ENCODE peak calls at places on chromosomes 1 and 21, in five cellular contexts. X is Panc1, W is psoas muscle, E is stomach, C is A549. R is an unnamed sample.

GRCh38 chr1:210416049-210416448 is 87.3 kb downstream of the HHAT start:
- DNase-seq in X (no peak), W (no peak), C (no peak), E (no peak), R (no peak)

GRCh38 chr1:22452401-22452963 is 831 bp downstream of the ZBTB40 start:
- DNase-seq in E (no peak), X (no peak), W (peak; percentile 32), C (no peak), R (no peak)

GRCh38 chr21:45988366-45989347 is 7.1 kb downstream of the COL6A1 start:
- DNase-seq in X (no peak), W (no peak), C (no peak), E (no peak), R (no peak)

GRCh38 chr1:218156602-218157001 is 128.5 kb upstream of the RRP15 start:
- DNase-seq in E (no peak), W (no peak), X (no peak), C (no peak), R (no peak)

GRCh38 chr1:177629526-177629925 is 340.3 kb downstream of the SEC16B start:
- DNase-seq in X (no peak), E (no peak), C (no peak), W (no peak), R (peak; percentile 20)

GRCh38 chr1:201530741-201531521 is 8.0 kb upstream of the NAV1 start:
- DNase-seq in C (peak; percentile 75), W (peak; percentile 88), E (peak; percentile 67), X (no peak), R (no peak)

GRCh38 chr1:207414606-207415108 is 39.5 kb upstream of the CR2 start:
- DNase-seq in C (no peak), E (no peak), X (no peak), W (no peak), R (no peak)

GRCh38 chr1:62250126-62250726 is 55.6 kb downstream of the L1TD1 start:
- DNase-seq in W (no peak), C (no peak), E (no peak), X (no peak), R (no peak)

GRCh38 chr1:182707116-182707515 is 22.7 kb upstream of the RGS8 start:
- DNase-seq in E (peak; percentile 78), X (no peak), C (no peak), W (no peak), R (no peak)

GRCh38 chr1:173117108-173117633 is 66.4 kb upstream of the TNFSF18 start:
- DNase-seq in W (no peak), X (no peak), C (no peak), E (no peak), R (no peak)

GRCh38 chr1:215807926-215808325 is 240.8 kb downstream of the KCTD3 start:
- DNase-seq in C (no peak), E (no peak), X (no peak), W (no peak), R (no peak)

GRCh38 chr1:111563619-111564018 is 56.0 kb upstream of the RAP1A start:
- DNase-seq in C (peak; percentile 12), E (no peak), W (no peak), X (no peak), R (no peak)

GRCh38 chr21:39720126-39720778 is 24.7 kb upstream of the IGSF5 start:
- DNase-seq in W (no peak), C (peak; percentile 12), X (no peak), E (no peak), R (no peak)

GRCh38 chr1:172699111-172699510 is 40.2 kb downstream of the FASLG start:
- DNase-seq in E (no peak), C (no peak), X (no peak), W (no peak), R (peak; percentile 60)

GRCh38 chr1:21899267-21899810 is 37.8 kb downstream of the HSPG2 start:
- DNase-seq in E (no peak), C (no peak), W (no peak), X (no peak), R (no peak)

GRCh38 chr1:214396319-214396718 is 115.4 kb downstream of the SMYD2 start:
- DNase-seq in W (no peak), X (no peak), E (no peak), C (no peak), R (no peak)

GRCh38 chr21:21415741-21416140 is 417.5 kb downstream of the NCAM2 start:
- DNase-seq in W (no peak), E (no peak), X (no peak), C (no peak), R (no peak)

GRCh38 chr1:224333939-224334701 is 4.1 kb upstream of the NVL start:
- DNase-seq in W (no peak), E (no peak), C (no peak), X (no peak), R (no peak)

GRCh38 chr1:20449736-20450311 is 36.2 kb downstream of the CAMK2N1 start:
- DNase-seq in W (no peak), X (no peak), E (no peak), C (peak; percentile 34), R (peak; percentile 80)

GRCh38 chr1:30232288-30232899 is 491.0 kb downstream of the MATN1 start:
- DNase-seq in W (no peak), E (no peak), C (peak; percentile 6), X (peak; percentile 4), R (no peak)

GRCh38 chr1:114199017-114199594 is 45.4 kb upstream of the SYT6 start:
- DNase-seq in X (no peak), E (no peak), C (no peak), W (no peak), R (no peak)

GRCh38 chr1:114192328-114192727 is 38.7 kb upstream of the SYT6 start:
- DNase-seq in C (no peak), W (no peak), E (no peak), X (no peak), R (no peak)

GRCh38 chr1:114196992-114197907 is 43.6 kb upstream of the SYT6 start:
- DNase-seq in C (no peak), X (no peak), E (no peak), W (no peak), R (no peak)

GRCh38 chr1:114201486-114201885 is 47.8 kb upstream of the SYT6 start:
- DNase-seq in W (no peak), C (no peak), E (no peak), X (no peak), R (no peak)

DNA sequence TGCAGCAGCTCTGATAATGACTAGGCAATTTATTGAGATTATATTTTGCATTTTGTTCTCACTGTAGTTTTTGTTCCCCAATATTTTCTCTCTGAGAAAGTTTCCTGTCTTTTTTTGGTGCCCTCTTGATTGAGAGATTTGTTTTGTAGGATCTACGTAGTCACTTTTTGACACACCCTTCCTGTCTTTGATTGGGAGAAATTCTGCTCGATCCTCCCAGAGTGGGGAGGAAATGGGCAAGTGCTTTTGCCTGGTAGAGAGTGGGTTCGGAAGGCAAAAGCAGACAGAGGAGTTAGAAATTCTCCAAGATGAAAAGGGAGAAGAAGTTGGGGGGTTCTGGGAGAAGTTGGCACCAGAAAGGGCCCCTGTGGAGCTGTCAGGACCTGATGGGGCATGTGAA is 42.1 kb upstream of the SYT6 start:
- DNase-seq in W (no peak), X (no peak), C (no peak), E (no peak), R (no peak)
- H3K27ac ChIP-seq in W (no peak overlapping the region), X (no peak overlapping the region), C (no peak overlapping the region), E (no peak overlapping the region), R (no peak overlapping the region)

GRCh38 chr1:169387383-169387782 is 19.4 kb downstream of the BLZF1 start:
- DNase-seq in E (no peak), C (no peak), X (no peak), W (no peak), R (no peak)

GRCh38 chr1:169381162-169381561 is 13.2 kb downstream of the BLZF1 start:
- DNase-seq in W (no peak), X (no peak), E (no peak), C (no peak), R (no peak)

GRCh38 chr1:169383449-169383848 is 15.5 kb downstream of the BLZF1 start:
- DNase-seq in W (no peak), X (no peak), C (no peak), E (no peak), R (no peak)
- H3K27ac ChIP-seq in W (no peak overlapping the region), X (no peak overlapping the region), C (no peak overlapping the region), E (no peak overlapping the region), R (peak overlapping the region; percentile 5)

DNA sequence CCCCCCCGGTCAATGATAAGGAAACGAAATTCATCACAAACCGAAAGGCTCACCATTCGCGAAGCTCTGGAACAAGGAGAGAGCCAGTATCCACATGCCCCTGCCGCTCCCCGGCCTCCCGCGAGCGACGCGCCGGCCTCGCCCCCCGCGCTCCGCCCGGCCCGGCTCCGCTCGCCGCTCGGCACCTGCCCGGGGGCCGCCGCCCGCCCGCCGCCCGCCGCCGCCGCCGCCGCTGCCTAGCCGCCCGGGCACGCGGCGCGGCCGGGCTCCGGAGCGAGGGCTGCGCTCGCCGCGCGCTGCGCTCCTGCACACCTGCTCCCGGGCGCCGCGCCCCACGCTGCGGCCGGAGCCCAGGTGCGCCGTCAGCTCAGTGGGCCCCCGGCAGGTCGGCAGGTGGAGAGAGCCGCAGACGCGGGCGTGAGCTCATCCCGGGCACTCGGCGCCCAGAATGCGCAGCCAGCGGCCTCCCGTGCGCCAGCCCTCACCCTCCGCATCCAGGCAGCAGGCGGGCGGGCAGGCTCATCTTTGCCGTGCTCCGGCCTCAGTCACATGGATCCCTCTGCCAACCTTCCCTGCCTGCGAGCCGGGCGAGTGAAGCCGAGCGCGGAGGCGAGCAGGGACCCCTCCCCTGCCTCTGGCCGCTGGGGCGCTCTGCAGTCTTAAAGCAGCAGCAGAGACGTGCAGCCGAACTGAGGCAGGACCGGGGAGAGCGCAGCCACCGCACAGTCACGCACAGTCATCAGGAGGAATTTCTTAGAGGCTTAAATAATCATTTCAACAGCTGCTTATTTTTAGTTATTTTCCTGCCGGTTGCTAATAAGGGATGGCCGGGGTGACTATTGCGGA is at the start of gene DSCAM:
- DNase-seq in C (no peak), E (no peak), W (no peak), X (no peak), R (no peak)
- H3K27ac ChIP-seq in C (no peak within 1 kb of the TSS), E (no peak within 1 kb of the TSS), W (no peak within 1 kb of the TSS), X (no peak within 1 kb of the TSS), R (peak within 1 kb of the TSS; percentile 97)

GRCh38 chr1:225366016-225366415 is 61.8 kb downstream of the LBR start:
- DNase-seq in X (no peak), E (no peak), W (no peak), C (no peak), R (no peak)
- H3K27ac ChIP-seq in X (no peak overlapping the region), E (no peak overlapping the region), W (no peak overlapping the region), C (no peak overlapping the region), R (no peak overlapping the region)

GRCh38 chr1:11752359-11753208 is 9.4 kb upstream of the C1orf167 start:
- DNase-seq in C (no peak), X (no peak), W (no peak), E (no peak), R (no peak)
- H3K27ac ChIP-seq in C (no peak overlapping the region), X (no peak overlapping the region), W (no peak overlapping the region), E (no peak overlapping the region), R (no peak overlapping the region)

GRCh38 chr1:24202556-24202955 is 15.5 kb upstream of the IFNLR1 start:
- DNase-seq in E (no peak), W (no peak), C (no peak), X (no peak), R (no peak)

GRCh38 chr1:24204116-24204515 is 17.0 kb upstream of the IFNLR1 start:
- DNase-seq in X (no peak), C (no peak), E (no peak), W (no peak), R (no peak)

GRCh38 chr1:24201941-24202440 is 14.9 kb upstream of the IFNLR1 start:
- DNase-seq in C (peak; percentile 91), W (peak; percentile 76), X (peak; percentile 86), E (peak; percentile 90), R (peak; percentile 86)

GRCh38 chr1:24202987-24203386 is 15.9 kb upstream of the IFNLR1 start:
- DNase-seq in X (no peak), C (no peak), W (no peak), E (no peak), R (no peak)

GRCh38 chr1:24203404-24203803 is 16.3 kb upstream of the IFNLR1 start:
- DNase-seq in X (no peak), W (no peak), C (no peak), E (peak; percentile 57), R (peak; percentile 63)
- H3K27ac ChIP-seq in X (no peak overlapping the region), W (no peak overlapping the region), C (peak overlapping the region; percentile 86), E (no peak overlapping the region), R (peak overlapping the region; percentile 71)